ENCODE peak calls at places on chromosomes 16 and 17, in four cellular contexts. H, O, Z and R are unnamed samples.

GRCh38 chr17:48043171-48043570 is 5.0 kb upstream of the NFE2L1 start:
- DNase-seq in H (no peak), O (no peak), Z (no peak), R (no peak)

GRCh38 chr16:77581706-77582105 is 140.6 kb upstream of the NUDT7 start:
- DNase-seq in H (no peak), O (no peak), Z (no peak), R (no peak)

GRCh38 chr17:5049314-5049819 is 14.1 kb upstream of the SLC52A1 start:
- DNase-seq in H (no peak), O (no peak), Z (no peak), R (no peak)

GRCh38 chr17:4710693-4711634 is 532 bp downstream of the ARRB2 start:
- DNase-seq in H (no peak), O (no peak), Z (no peak), R (peak)

GRCh38 chr17:61670691-61671090 is 79.7 kb upstream of the NACA2 start:
- DNase-seq in H (no peak), O (no peak), Z (no peak), R (no peak)

GRCh38 chr17:37648555-37648954 is 5.3 kb upstream of the DDX52 start:
- DNase-seq in H (no peak), O (no peak), Z (no peak), R (no peak)

GRCh38 chr16:56191807-56192643 is 736 bp downstream of the GNAO1 start:
- DNase-seq in H (no peak), O (no peak), Z (no peak), R (peak)

GRCh38 chr17:42276609-42277341 is 584 bp upstream of the STAT5B start:
- DNase-seq in H (no peak), O (peak), Z (peak), R (peak)

GRCh38 chr16:75099738-75100615 is 16.6 kb downstream of the LDHD start:
- DNase-seq in H (no peak), O (no peak), Z (no peak), R (peak)

GRCh38 chr17:71791311-71791710 is 329.5 kb upstream of the SOX9 start:
- DNase-seq in H (no peak), O (no peak), Z (no peak), R (no peak)

GRCh38 chr17:37386462-37386861 is 10.7 kb downstream of the C17orf78 start:
- DNase-seq in H (no peak), O (no peak), Z (peak), R (no peak)

GRCh38 chr17:76940738-76941350 is 72.6 kb downstream of the MGAT5B start:
- DNase-seq in H (no peak), O (peak), Z (no peak), R (peak)

GRCh38 chr17:1197379-1197778 is 17.6 kb upstream of the ABR start:
- DNase-seq in H (no peak), O (no peak), Z (no peak), R (no peak)

GRCh38 chr17:50273654-50274040 is 619 bp upstream of the TMEM92 start:
- DNase-seq in H (no peak), O (no peak), Z (no peak), R (no peak)

GRCh38 chr17:81396722-81397313 is 1.6 kb downstream of the BAHCC1 start:
- DNase-seq in H (no peak), O (no peak), Z (no peak), R (peak)

GRCh38 chr17:30505868-30506417 is 28.7 kb downstream of the GOSR1 start:
- DNase-seq in H (no peak), O (no peak), Z (no peak), R (no peak)

GRCh38 chr17:67025216-67025792 is 19.1 kb upstream of the CACNG1 start:
- DNase-seq in H (no peak), O (no peak), Z (no peak), R (no peak)

GRCh38 chr16:19113577-19114358 is at the start of gene ITPRIPL2:
- DNase-seq in H (peak), O (peak), Z (peak), R (peak)

GRCh38 chr17:61309362-61309761 is 90.3 kb upstream of the TBX2 start:
- DNase-seq in H (no peak), O (no peak), Z (no peak), R (no peak)

GRCh38 chr17:37576281-37576680 is 32.9 kb downstream of the SYNRG start:
- DNase-seq in H (no peak), O (no peak), Z (no peak), R (no peak)

GRCh38 chr17:75689441-75689873 is 22.3 kb downstream of the SAP30BP start:
- DNase-seq in H (no peak), O (no peak), Z (no peak), R (no peak)

GRCh38 chr16:29698484-29699323 is 19.7 kb downstream of the QPRT start:
- DNase-seq in H (no peak), O (no peak), Z (no peak), R (no peak)

GRCh38 chr17:50386451-50386994 is 10.8 kb downstream of the LRRC59 start:
- DNase-seq in H (no peak), O (no peak), Z (no peak), R (no peak)

GRCh38 chr17:3762922-3763776 is 37.8 kb downstream of the ITGAE start:
- DNase-seq in H (no peak), O (no peak), Z (no peak), R (no peak)

GRCh38 chr17:73017653-73018052 is 74.8 kb downstream of the SLC39A11 start:
- DNase-seq in H (no peak), O (no peak), Z (no peak), R (no peak)

GRCh38 chr17:66472123-66472522 is 169.7 kb downstream of the PRKCA start:
- DNase-seq in H (no peak), O (no peak), Z (no peak), R (no peak)

GRCh38 chr17:44969144-44969780 is 1.2 kb upstream of the C1QL1 start:
- DNase-seq in H (no peak), O (no peak), Z (no peak), R (peak)

GRCh38 chr16:4097826-4098240 is 18.4 kb downstream of the ADCY9 start:
- DNase-seq in H (no peak), O (no peak), Z (no peak), R (no peak)
- TF ChIP-seq ELF1 in H (no peak), O (no peak), Z (no peak), R (no peak)

DNA sequence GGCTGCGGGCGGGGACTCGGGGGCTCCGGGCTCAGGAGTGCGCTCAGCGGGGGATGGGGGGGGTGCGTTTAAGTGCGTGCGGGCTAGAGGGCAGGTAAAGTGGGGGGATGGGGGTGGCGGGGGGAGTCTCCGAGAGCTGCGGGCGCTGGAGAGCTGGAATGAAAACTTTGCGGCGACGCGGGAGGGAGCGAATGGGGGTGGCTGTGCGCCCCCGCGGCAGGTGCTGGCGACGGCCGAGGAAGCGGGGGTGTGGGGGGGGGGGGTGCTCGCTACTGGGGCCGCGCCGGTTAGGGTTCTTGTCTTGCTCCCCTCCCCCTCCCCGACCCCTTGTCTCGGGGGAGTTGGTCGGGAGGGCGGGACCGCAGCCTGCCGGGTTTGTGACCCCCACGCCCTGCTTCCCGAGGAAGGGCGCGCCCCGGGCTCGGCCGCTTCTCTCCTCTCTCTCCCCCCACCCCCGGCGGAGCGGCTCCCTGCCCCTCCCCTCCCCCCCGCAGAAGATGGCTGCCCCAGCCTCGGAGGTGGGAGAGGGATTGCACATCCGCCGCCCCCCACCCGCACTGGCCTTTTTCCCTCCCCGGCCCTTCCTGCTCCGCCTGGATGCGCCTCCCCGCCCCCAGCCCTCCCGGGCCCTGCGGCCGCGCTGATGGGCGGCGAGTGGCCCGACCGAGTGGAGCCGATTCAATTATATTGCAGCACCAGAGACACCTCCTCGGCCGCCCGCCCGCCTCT is 651 bp downstream of the GSE1 start:
- DNase-seq in H (no peak), O (peak), Z (peak), R (peak)
- TF ChIP-seq ELF1 in H (no peak), O (no peak), Z (no peak), R (no peak)

DNA sequence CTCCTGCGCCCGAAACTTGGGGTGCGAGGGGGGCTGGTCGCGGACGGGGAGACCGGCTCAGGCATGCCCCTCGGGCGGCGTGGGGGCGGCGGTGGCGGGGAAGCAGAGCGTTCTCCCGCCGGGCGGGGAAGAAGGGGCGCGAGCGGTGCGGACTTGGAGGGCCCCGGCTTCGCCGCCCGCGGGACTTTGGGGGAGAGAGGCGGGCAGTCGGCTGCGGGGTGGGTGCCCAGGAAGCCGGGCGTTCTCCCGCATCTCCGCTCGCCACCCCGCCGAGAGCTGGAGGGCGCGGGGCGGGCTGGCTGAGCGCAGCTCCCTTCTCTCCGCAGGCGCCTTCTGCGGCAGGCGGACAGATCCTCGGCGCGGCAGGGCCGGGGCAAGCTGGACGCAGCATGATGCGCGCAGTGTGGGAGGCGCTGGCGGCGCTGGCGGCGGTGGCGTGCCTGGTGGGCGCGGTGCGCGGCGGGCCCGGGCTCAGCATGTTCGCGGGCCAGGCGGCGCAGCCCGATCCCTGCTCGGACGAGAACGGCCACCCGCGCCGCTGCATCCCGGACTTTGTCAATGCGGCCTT is 759 bp downstream of the NTN1 start:
- DNase-seq in H (no peak), O (no peak), Z (no peak), R (peak)
- TF ChIP-seq ELF1 in H (no peak), O (no peak), Z (no peak), R (no peak)

GRCh38 chr17:78800132-78800931 is 18.3 kb upstream of the CYTH1 start:
- DNase-seq in H (no peak), O (no peak), Z (no peak), R (no peak)
- TF ChIP-seq ELF1 in H (no peak), O (no peak), Z (no peak), R (no peak)

DNA sequence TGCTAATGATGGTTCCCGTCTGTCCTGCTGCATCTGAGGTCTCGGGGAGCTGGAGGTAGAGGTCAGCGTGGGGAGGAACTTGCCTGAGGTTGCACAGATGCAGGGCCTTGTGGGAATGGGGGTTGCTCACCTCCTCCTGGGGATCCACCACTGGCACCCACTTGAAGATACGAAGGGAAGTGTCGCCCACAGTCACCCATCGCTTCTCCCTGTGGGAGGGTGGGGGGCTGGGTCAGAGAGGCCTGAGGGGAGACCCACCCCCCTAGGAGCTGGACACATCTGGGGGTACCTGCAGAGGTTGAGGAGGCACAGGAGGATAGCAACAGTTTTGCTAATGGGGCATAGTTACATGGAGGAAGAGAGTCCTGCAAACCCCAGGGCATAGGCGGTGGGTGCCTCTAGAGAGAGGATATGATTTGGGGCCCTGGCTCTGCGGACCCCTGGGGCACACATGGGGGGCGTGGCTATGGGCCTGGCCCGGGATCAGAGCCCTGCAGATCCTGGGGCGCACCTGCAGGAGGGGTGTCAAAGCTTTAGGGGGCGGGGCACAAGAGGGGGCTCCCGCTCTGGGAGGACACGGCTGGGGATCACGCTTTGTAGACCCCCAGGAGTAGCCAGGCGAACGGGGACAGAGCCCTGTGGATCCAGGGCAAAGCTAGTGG is 664 bp downstream of the BCL7C start:
- DNase-seq in H (no peak), O (no peak), Z (peak), R (peak)
- TF ChIP-seq ELF1 in H (no peak), O (no peak), Z (no peak), R (no peak)

GRCh38 chr17:13135496-13135895 is 117.7 kb upstream of the ELAC2 start:
- DNase-seq in H (no peak), O (no peak), Z (no peak), R (no peak)
- TF ChIP-seq ELF1 in H (no peak), O (no peak), Z (no peak), R (no peak)

GRCh38 chr17:43832168-43832975 is 574 bp downstream of the MPP3 start:
- DNase-seq in H (no peak), O (peak), Z (peak), R (peak)
- TF ChIP-seq ELF1 in H (no peak), O (no peak), Z (no peak), R (no peak)